ENCODE peak calls at places on chromosomes 16 and 17, in eight cellular contexts. S, N, F, X, G, D, O and M are unnamed samples.

GRCh38 chr17:64343833-64344637 is 46.6 kb downstream of the PECAM1 start:
- DNase-seq in S (peak; percentile 91), G (peak; percentile 11), X (no peak), N (no peak), F (no peak), O (no peak), D (peak; percentile 47), M (no peak)

GRCh38 chr16:62256406-62256805 is 220.2 kb upstream of the CDH8 start:
- DNase-seq in X (no peak), O (no peak), S (no peak), N (no peak), G (no peak), F (no peak), D (no peak), M (no peak)

GRCh38 chr17:6627019-6627418 is 13.5 kb downstream of the KIAA0753 start:
- DNase-seq in N (no peak), G (no peak), O (no peak), F (no peak), D (no peak), S (peak; percentile 38), X (no peak), M (no peak)

GRCh38 chr17:50260501-50260911 is 13.8 kb upstream of the TMEM92 start:
- DNase-seq in X (no peak), F (no peak), D (no peak), N (no peak), S (no peak), O (no peak), G (no peak), M (no peak)

GRCh38 chr17:57519199-57519598 is 225.9 kb downstream of the CCDC182 start:
- DNase-seq in N (no peak), O (no peak), F (no peak), G (no peak), S (peak; percentile 27), D (no peak), X (no peak), M (no peak)

GRCh38 chr17:40707720-40708119 is 4.2 kb upstream of the KRT24 start:
- DNase-seq in F (no peak), N (no peak), O (no peak), G (no peak), D (no peak), S (peak; percentile 23), X (no peak), M (no peak)

GRCh38 chr17:61338000-61338864 is 61.4 kb upstream of the TBX2 start:
- DNase-seq in G (no peak), N (peak; percentile 68), F (no peak), D (no peak), O (no peak), S (peak; percentile 79), X (no peak), M (no peak)

GRCh38 chr17:75159196-75160031 is 5.1 kb upstream of the JPT1 start:
- DNase-seq in S (peak; percentile 38), X (no peak), O (no peak), G (no peak), D (no peak), N (no peak), F (no peak), M (no peak)

GRCh38 chr17:40190197-40191021 is 13.1 kb downstream of the RAPGEFL1 start:
- DNase-seq in X (no peak), O (no peak), N (no peak), D (no peak), S (no peak), G (no peak), F (peak; percentile 27), M (no peak)

GRCh38 chr17:28864991-28865849 is 10.4 kb downstream of the ERAL1 start:
- DNase-seq in D (no peak), N (no peak), G (no peak), X (no peak), O (no peak), S (no peak), F (no peak), M (no peak)

GRCh38 chr16:78829280-78829679 is 729.8 kb downstream of the WWOX start:
- DNase-seq in O (no peak), X (no peak), G (no peak), F (no peak), N (no peak), D (no peak), S (no peak), M (no peak)

GRCh38 chr16:8887952-8888560 is 5.9 kb downstream of the LITAFD start:
- DNase-seq in N (no peak), D (peak; percentile 79), S (no peak), O (no peak), X (no peak), F (no peak), G (no peak), M (no peak)

GRCh38 chr16:86806181-86806837 is 228.0 kb downstream of the FOXL1 start:
- DNase-seq in S (no peak), G (no peak), X (no peak), D (no peak), F (no peak), N (no peak), O (no peak), M (no peak)

GRCh38 chr17:35788504-35788998 is 6.9 kb downstream of the MMP28 start:
- DNase-seq in G (no peak), F (no peak), D (peak; percentile 58), X (no peak), O (peak; percentile 62), N (peak; percentile 90), S (peak; percentile 94), M (no peak)

GRCh38 chr16:9297437-9298113 is 206.1 kb downstream of the HAPSTR1 start:
- DNase-seq in D (peak; percentile 54), N (no peak), X (peak; percentile 45), F (no peak), O (no peak), G (no peak), S (no peak), M (no peak)

GRCh38 chr16:27539636-27540035 is 10.1 kb downstream of the GTF3C1 start:
- DNase-seq in O (no peak), X (no peak), N (no peak), S (no peak), G (no peak), F (no peak), D (no peak), M (no peak)

GRCh38 chr17:15341385-15341849 is at the start of gene TEKT3:
- DNase-seq in D (peak; percentile 91), S (peak; percentile 66), N (peak; percentile 13), X (peak; percentile 76), G (no peak), O (peak; percentile 38), F (no peak), M (peak; percentile 49)

GRCh38 chr16:61432421-61432820 is 603.8 kb downstream of the CDH8 start:
- DNase-seq in S (no peak), X (no peak), D (no peak), N (no peak), F (no peak), O (no peak), G (no peak), M (no peak)

GRCh38 chr16:4640572-4641305 is 16.1 kb downstream of the MGRN1 start:
- DNase-seq in O (no peak), X (no peak), D (no peak), F (no peak), G (no peak), N (no peak), S (no peak), M (no peak)

GRCh38 chr16:13350000-13350399 is 448.6 kb downstream of the SHISA9 start:
- DNase-seq in G (no peak), S (no peak), X (no peak), O (no peak), N (no peak), F (no peak), D (no peak), M (no peak)

GRCh38 chr17:43515641-43516040 is 30.5 kb downstream of the ETV4 start:
- DNase-seq in S (no peak), O (no peak), N (no peak), X (no peak), F (no peak), G (no peak), D (no peak), M (no peak)

GRCh38 chr17:1532836-1533602 is 16.6 kb upstream of the INPP5K start:
- DNase-seq in G (peak; percentile 46), D (peak; percentile 32), X (peak; percentile 12), N (no peak), F (peak; percentile 54), S (peak; percentile 20), O (no peak), M (no peak)

GRCh38 chr17:17398188-17398927 is 78.4 kb upstream of the MED9 start:
- DNase-seq in G (no peak), S (peak; percentile 41), F (no peak), N (no peak), D (peak; percentile 65), O (no peak), X (no peak), M (no peak)

GRCh38 chr16:50473375-50473945 is 74.7 kb upstream of the NKD1 start:
- DNase-seq in D (no peak), O (no peak), N (no peak), G (no peak), X (no peak), S (no peak), F (peak; percentile 22), M (no peak)